ENCODE peak calls at places on chromosome 21, in eight cellular contexts. X, Y, A, O, P, U, D and G are unnamed samples. For H3K4me1, the result is how much of the 10 kb centered on the place peaks cover.

GRCh38 chr21:29261555-29262540 is 36.9 kb upstream of the BACH1 start:
- DNase-seq in D (no peak), A (no peak), U (no peak), X (no peak), O (no peak), P (no peak), Y (no peak), G (no peak)

GRCh38 chr21:42658320-42659105 is 5.1 kb downstream of the PDE9A start:
- DNase-seq in U (no peak), O (no peak), A (no peak), P (no peak), X (no peak), D (no peak), Y (no peak), G (no peak)

GRCh38 chr21:36150192-36150711 is 6.4 kb upstream of the DOP1B start:
- DNase-seq in O (no peak), Y (no peak), P (peak), U (peak), D (peak), A (no peak), X (peak), G (peak)

GRCh38 chr21:42677339-42678117 is 24.1 kb downstream of the PDE9A start:
- DNase-seq in P (no peak), X (peak), O (no peak), Y (no peak), U (peak), D (peak), A (no peak), G (no peak)

GRCh38 chr21:33259995-33260394 is 6.2 kb upstream of the IL10RB start:
- DNase-seq in D (no peak), U (no peak), Y (no peak), O (no peak), X (no peak), P (no peak), A (no peak), G (no peak)

GRCh38 chr21:42754270-42754933 is 101.0 kb downstream of the PDE9A start:
- DNase-seq in X (no peak), Y (no peak), D (no peak), O (no peak), A (no peak), P (no peak), U (no peak), G (peak)

GRCh38 chr21:38958940-38959685 is 153.4 kb downstream of the ETS2 start:
- DNase-seq in P (no peak), Y (no peak), D (peak), U (peak), O (no peak), A (peak), X (peak), G (no peak)

GRCh38 chr21:28336299-28336698 is 656.4 kb downstream of the LTN1 start:
- DNase-seq in D (peak), P (no peak), O (no peak), X (peak), Y (no peak), U (peak), A (no peak), G (no peak)

GRCh38 chr21:45135122-45135521 is 60.7 kb downstream of the ADARB1 start:
- DNase-seq in Y (no peak), U (no peak), P (no peak), D (no peak), O (no peak), X (no peak), A (no peak), G (no peak)

GRCh38 chr21:39385299-39386145 is 36.6 kb upstream of the HMGN1 start:
- DNase-seq in D (peak), X (peak), O (peak), Y (peak), U (peak), A (no peak), P (peak), G (peak)

GRCh38 chr21:19468981-19469715 is 1065.6 kb upstream of the TMPRSS15 start:
- DNase-seq in Y (no peak), O (no peak), D (no peak), X (no peak), P (no peak), U (peak), A (no peak), G (no peak)

GRCh38 chr21:33880626-33881025 is 35.0 kb downstream of the ATP5PO start:
- DNase-seq in Y (peak), O (no peak), P (no peak), A (no peak), X (no peak), U (no peak), D (no peak), G (peak)

GRCh38 chr21:44090332-44090731 is 16.9 kb upstream of the PWP2 start:
- DNase-seq in Y (peak), P (no peak), U (no peak), D (no peak), A (no peak), O (no peak), X (no peak), G (no peak)
- H3K4me1 ChIP-seq in Y (under half), P (under half), U (under half), D (under half), A (under half), O (half or more), X (under half), G (under half)

DNA sequence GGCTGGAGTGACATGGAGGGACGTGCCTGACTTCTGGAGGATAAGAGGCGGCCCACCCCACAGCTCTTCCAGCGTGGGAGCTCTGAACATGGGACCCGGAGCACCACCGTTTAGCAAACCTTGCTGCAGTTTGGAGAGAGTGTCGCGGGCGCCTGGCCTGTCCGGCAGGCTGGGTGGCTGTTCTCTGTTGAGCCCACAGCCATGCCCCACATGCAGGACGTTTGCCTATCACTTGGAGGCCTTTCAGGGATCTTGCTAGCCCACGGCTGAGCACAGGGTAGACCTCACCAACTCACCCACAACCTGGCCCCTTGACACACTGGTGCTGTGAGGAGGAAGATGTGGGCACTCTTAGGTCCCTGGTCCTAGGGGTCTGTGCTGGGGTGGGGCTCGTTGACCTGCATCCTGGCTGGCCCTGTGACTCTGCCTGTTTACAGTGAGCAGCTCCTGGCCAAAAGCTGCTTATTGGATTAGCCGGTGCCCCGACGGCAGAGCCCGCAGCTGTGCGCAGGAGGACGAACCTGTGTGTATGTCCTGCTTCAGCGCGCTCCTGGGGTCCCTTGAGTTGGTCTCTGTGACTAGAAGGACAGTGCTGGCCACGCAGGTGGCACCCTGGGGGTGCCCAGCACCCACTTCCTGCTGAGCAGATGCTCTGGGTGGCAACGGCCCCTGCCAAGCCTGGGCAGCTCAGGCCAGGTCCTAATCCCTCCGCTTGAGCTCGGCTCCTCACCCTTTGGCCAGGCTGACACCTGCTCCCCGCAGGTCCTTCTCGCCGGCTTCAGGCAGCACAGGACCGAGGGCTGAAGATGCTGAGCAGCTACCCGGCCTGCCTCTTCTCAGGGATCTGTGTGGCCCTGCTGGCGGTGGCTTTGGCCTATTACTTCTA is 72.4 kb upstream of the TRAPPC10 start:
- DNase-seq in U (no peak), Y (no peak), O (no peak), X (no peak), A (no peak), P (no peak), D (no peak), G (no peak)
- TF ChIP-seq CTCF in U (no peak), Y (no peak), O (peak), X (no peak), A (peak), P (no peak), D (peak), G (no peak)

GRCh38 chr21:37165606-37166005 is 92.6 kb downstream of the TTC3 start:
- DNase-seq in U (no peak), P (no peak), A (no peak), O (no peak), D (no peak), X (no peak), Y (no peak), G (no peak)
- H3K27ac ChIP-seq in U (no peak), P (no peak), A (no peak), O (no peak), D (no peak), X (no peak), Y (no peak), G (no peak)

GRCh38 chr21:43808832-43809251 is 19.5 kb downstream of the RRP1 start:
- DNase-seq in O (no peak), X (no peak), A (no peak), Y (no peak), D (no peak), U (no peak), P (no peak), G (peak)
- H3K4me1 ChIP-seq in O (under half), X (under half), A (under half), Y (under half), D (under half), U (under half), P (under half), G (under half)

GRCh38 chr21:41411449-41412089 is 14.5 kb upstream of the MX1 start:
- DNase-seq in A (peak), U (peak), D (no peak), P (no peak), Y (no peak), O (no peak), X (no peak), G (no peak)
- TF ChIP-seq CTCF in A (peak), U (peak), D (no peak), P (peak), Y (no peak), O (no peak), X (no peak), G (no peak)

GRCh38 chr21:16304189-16304588 is 574.4 kb downstream of the USP25 start:
- DNase-seq in P (no peak), U (no peak), D (no peak), A (no peak), X (no peak), Y (no peak), O (no peak), G (no peak)
- H3K27ac ChIP-seq in P (peak), U (no peak), D (no peak), A (peak), X (peak), Y (peak), O (no peak), G (no peak)